ENCODE peak calls at places on chromosomes 2 and 18, in six cellular contexts. Q, D, E, I, O and V are unnamed samples.

GRCh38 chr2:113233593-113234550 is 44.8 kb downstream of the PAX8 start:
- DNase-seq in Q (no peak), D (no peak), E (no peak), I (no peak), O (no peak), V (no peak)

GRCh38 chr18:11175266-11175947 is 26.0 kb upstream of the PIEZO2 start:
- DNase-seq in Q (no peak), D (no peak), E (no peak), I (no peak), O (no peak), V (no peak)

GRCh38 chr2:8606649-8607550 is 75.0 kb upstream of the ID2 start:
- DNase-seq in Q (no peak), D (no peak), E (no peak), I (no peak), O (no peak), V (no peak)

GRCh38 chr18:28588884-28589549 is 412.1 kb upstream of the CDH2 start:
- DNase-seq in Q (no peak), D (no peak), E (no peak), I (no peak), O (no peak), V (no peak)

GRCh38 chr18:36464126-36464651 is 166.7 kb downstream of the FHOD3 start:
- DNase-seq in Q (no peak), D (no peak), E (no peak), I (no peak), O (no peak), V (no peak)

GRCh38 chr2:233289590-233290424 is 17.8 kb upstream of the SAG start:
- DNase-seq in Q (no peak), D (no peak), E (no peak), I (no peak), O (no peak), V (no peak)

GRCh38 chr2:144249035-144249637 is 270.8 kb downstream of the ZEB2 start:
- DNase-seq in Q (no peak), D (no peak), E (no peak), I (no peak), O (no peak), V (no peak)

GRCh38 chr2:43210467-43211303 is 15.7 kb downstream of the ZFP36L2 start:
- DNase-seq in Q (no peak), D (no peak), E (no peak), I (peak; percentile 100), O (no peak), V (peak; percentile 82)

GRCh38 chr2:226215902-226216503 is 583.6 kb downstream of the IRS1 start:
- DNase-seq in Q (peak; percentile 90), D (no peak), E (no peak), I (peak; percentile 26), O (peak; percentile 77), V (peak; percentile 79)

GRCh38 chr2:70743677-70744076 is 24.3 kb downstream of the ADD2 start:
- DNase-seq in Q (no peak), D (no peak), E (no peak), I (no peak), O (no peak), V (no peak)

GRCh38 chr18:7870855-7871254 is 303.7 kb downstream of the PTPRM start:
- DNase-seq in Q (no peak), D (no peak), E (no peak), I (no peak), O (no peak), V (no peak)

GRCh38 chr2:55923091-55923977 is at the start of gene EFEMP1:
- DNase-seq in Q (peak; percentile 89), D (peak; percentile 73), E (no peak), I (no peak), O (no peak), V (peak; percentile 81)

GRCh38 chr18:11149441-11150270 is at the start of gene PIEZO2:
- DNase-seq in Q (peak; percentile 85), D (peak; percentile 81), E (peak; percentile 90), I (no peak), O (no peak), V (peak; percentile 84)

GRCh38 chr2:20224716-20225293 is at the start of gene SDC1:
- DNase-seq in Q (peak; percentile 76), D (peak; percentile 76), E (no peak), I (no peak), O (no peak), V (peak; percentile 63)

GRCh38 chr2:20226152-20226545 is 1.2 kb upstream of the SDC1 start:
- DNase-seq in Q (no peak), D (no peak), E (no peak), I (no peak), O (no peak), V (peak; percentile 36)

GRCh38 chr2:20223345-20224190 is 1.4 kb downstream of the SDC1 start:
- DNase-seq in Q (peak; percentile 70), D (peak; percentile 81), E (no peak), I (no peak), O (no peak), V (no peak)

GRCh38 chr2:20224191-20224715 is 677 bp downstream of the SDC1 start:
- DNase-seq in Q (no peak), D (no peak), E (no peak), I (no peak), O (no peak), V (no peak)

GRCh38 chr2:20225294-20226151 is 593 bp upstream of the SDC1 start:
- DNase-seq in Q (peak; percentile 84), D (peak; percentile 77), E (no peak), I (no peak), O (peak; percentile 42), V (peak; percentile 63)
- TF ChIP-seq POLR2AphosphoS5 in Q (peak; percentile 57), D (peak; percentile 38), E (no peak), I (no peak), O (no peak), V (no peak)

GRCh38 chr2:219437690-219438089 is 3.0 kb downstream of the SPEG start:
- DNase-seq in Q (no peak), D (no peak), E (no peak), I (no peak), O (no peak), V (peak; percentile 65)

GRCh38 chr2:219435701-219436100 is 1.1 kb downstream of the SPEG start:
- DNase-seq in Q (no peak), D (no peak), E (no peak), I (no peak), O (no peak), V (no peak)

GRCh38 chr2:219438453-219438852 is 3.8 kb downstream of the SPEG start:
- DNase-seq in Q (no peak), D (no peak), E (no peak), I (no peak), O (no peak), V (no peak)

GRCh38 chr2:219436491-219436890 is 1.8 kb downstream of the SPEG start:
- DNase-seq in Q (no peak), D (no peak), E (no peak), I (no peak), O (no peak), V (peak; percentile 62)

DNA sequence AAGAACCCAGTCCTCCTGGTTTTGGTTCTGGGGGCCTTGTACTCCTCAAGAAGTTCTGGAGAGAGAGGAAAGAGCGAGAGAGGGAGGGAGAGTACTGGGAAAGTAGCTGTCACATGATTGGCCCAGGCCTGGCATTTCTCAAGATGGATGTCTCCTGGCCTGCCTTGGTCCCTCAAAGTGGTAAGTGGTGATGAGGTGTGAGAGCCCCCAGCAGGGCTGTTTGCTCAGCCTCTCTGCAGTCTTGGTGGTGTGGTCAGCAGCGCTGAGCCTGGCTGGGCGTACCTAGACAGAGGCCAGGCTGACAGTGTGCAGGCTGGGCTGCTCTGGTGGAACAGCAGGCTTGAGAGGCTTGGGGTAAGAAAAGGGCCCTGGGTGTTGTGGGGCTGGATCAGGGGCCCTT is 2.5 kb downstream of the SPEG start:
- DNase-seq in Q (no peak), D (peak; percentile 67), E (no peak), I (no peak), O (no peak), V (peak; percentile 88)
- TF ChIP-seq POLR2AphosphoS5 in Q (no peak), D (no peak), E (peak; percentile 62), I (no peak), O (no peak), V (peak; percentile 80)

GRCh38 chr2:178404380-178404767 is 46.6 kb downstream of the PRKRA start:
- DNase-seq in Q (no peak), D (no peak), E (no peak), I (no peak), O (no peak), V (no peak)
- TF ChIP-seq POLR2AphosphoS5 in Q (no peak), D (no peak), E (no peak), I (peak; percentile 87), O (no peak), V (no peak)

GRCh38 chr18:79588636-79589481 is 90.7 kb upstream of the CTDP1 start:
- DNase-seq in Q (peak; percentile 50), D (peak; percentile 75), E (peak; percentile 96), I (no peak), O (no peak), V (peak; percentile 97)
- TF ChIP-seq POLR2AphosphoS5 in Q (no peak), D (peak; percentile 82), E (peak; percentile 84), I (no peak), O (no peak), V (peak; percentile 82)

DNA sequence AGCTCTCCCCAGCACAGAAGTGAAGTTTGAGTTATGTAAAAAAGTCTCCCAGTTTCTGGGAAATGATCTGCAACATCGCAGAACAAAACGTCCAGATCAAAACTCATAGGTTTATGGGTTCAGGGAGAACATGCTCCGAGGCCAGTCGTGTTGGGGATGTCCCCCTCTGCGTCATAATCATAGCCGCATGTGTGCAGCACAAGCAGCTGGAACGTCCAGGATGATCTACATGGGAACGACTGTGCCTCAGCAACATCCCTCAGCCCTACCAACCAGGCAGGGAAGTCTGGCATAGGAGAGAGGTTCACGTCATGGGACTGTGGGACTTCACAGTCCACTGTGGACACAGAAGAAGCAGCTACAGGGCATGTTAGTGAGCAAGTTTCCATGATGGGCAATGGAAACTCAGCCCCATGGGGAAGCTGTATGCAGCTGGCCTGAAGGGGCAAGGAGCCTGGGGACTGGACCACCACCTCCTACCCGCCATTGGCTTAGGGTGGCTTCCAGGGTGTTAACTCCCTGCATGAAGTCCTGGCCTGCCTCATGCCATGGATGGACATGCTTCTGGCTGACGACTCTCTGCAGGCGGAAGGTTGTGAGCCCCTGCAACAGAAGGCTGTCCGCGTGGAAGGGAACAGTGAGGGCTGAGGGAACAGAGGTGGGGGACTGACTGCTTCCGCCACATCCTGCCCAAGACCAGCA is 96.9 kb downstream of the COPS8 start:
- DNase-seq in Q (no peak), D (no peak), E (peak; percentile 75), I (no peak), O (no peak), V (peak; percentile 86)
- TF ChIP-seq POLR2AphosphoS5 in Q (no peak), D (no peak), E (no peak), I (no peak), O (no peak), V (peak; percentile 34)

DNA sequence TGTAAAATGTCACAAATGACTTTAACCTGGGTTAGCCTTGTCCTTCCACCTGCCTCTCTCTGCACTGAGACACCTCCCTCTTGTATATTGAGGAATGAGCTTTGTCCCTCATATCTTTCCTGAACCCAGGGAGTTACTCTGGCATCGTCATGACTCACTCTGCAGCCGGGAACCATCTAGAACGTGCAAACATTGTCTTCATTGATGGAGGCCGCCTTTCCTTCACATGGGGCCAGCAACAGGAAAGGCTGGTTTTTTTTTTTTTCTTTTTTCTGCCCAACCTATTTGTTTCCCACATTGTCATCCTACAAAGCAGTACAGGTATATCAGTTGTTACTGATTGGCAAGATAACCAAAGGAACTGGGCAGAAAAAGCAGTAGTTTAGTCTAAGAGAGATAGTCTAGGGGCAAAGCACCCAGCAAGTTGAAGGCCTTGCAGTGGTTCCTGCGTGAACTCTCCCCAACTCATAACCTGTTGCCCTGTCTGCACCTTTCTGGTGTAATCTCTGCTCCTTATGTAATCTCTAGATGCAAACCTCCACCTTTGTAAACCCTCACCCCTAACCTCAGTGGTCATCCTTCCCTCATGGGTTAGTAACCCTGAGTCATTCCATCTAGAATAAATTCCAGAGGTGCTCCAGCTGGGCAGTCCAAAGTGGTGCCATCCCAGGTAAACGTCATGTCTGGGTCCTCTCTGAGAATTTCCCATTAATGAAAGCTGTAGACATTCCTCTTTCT is 38.3 kb downstream of the SLC40A1 start:
- DNase-seq in Q (no peak), D (no peak), E (no peak), I (no peak), O (no peak), V (no peak)
- TF ChIP-seq POLR2AphosphoS5 in Q (no peak), D (no peak), E (no peak), I (no peak), O (no peak), V (no peak)